ENCODE peak calls at places on chromosomes 16 and 17, in four cellular contexts. Z, S, W and U are unnamed samples.

GRCh38 chr17:50779747-50780363 is 12.5 kb upstream of the ANKRD40CL start:
- DNase-seq in W (no peak), Z (no peak), S (no peak), U (no peak)

GRCh38 chr16:78462261-78463208 is 363.1 kb downstream of the WWOX start:
- DNase-seq in W (peak), Z (no peak), S (no peak), U (no peak)

GRCh38 chr16:47311738-47312505 is 148.9 kb downstream of the ITFG1 start:
- DNase-seq in S (no peak), W (no peak), Z (no peak), U (no peak)

GRCh38 chr16:67030221-67030962 is 1.4 kb downstream of the CBFB start:
- DNase-seq in W (no peak), S (no peak), Z (no peak), U (no peak)

GRCh38 chr17:8162997-8163977 is 539 bp upstream of the VAMP2 start:
- DNase-seq in Z (no peak), S (no peak), W (no peak), U (no peak)

GRCh38 chr16:4561565-4561964 is 5.4 kb downstream of the C16orf96 start:
- DNase-seq in W (no peak), S (no peak), Z (no peak), U (peak)

GRCh38 chr17:50129946-50130777 is at the start of gene SAMD14:
- DNase-seq in S (no peak), W (peak), Z (no peak), U (peak)

GRCh38 chr17:50425682-50426471 is at the start of gene ACSF2:
- DNase-seq in S (no peak), Z (peak), W (peak), U (peak)

GRCh38 chr16:56360117-56361008 is 65.0 kb downstream of the AMFR start:
- DNase-seq in Z (no peak), W (no peak), S (no peak), U (no peak)

GRCh38 chr16:69871708-69872107 is 79.4 kb upstream of the CLEC18A start:
- DNase-seq in W (no peak), Z (no peak), S (no peak), U (no peak)

GRCh38 chr17:5587431-5588032 is 3.2 kb upstream of the NLRP1 start:
- DNase-seq in Z (peak), S (peak), W (peak), U (peak)

DNA sequence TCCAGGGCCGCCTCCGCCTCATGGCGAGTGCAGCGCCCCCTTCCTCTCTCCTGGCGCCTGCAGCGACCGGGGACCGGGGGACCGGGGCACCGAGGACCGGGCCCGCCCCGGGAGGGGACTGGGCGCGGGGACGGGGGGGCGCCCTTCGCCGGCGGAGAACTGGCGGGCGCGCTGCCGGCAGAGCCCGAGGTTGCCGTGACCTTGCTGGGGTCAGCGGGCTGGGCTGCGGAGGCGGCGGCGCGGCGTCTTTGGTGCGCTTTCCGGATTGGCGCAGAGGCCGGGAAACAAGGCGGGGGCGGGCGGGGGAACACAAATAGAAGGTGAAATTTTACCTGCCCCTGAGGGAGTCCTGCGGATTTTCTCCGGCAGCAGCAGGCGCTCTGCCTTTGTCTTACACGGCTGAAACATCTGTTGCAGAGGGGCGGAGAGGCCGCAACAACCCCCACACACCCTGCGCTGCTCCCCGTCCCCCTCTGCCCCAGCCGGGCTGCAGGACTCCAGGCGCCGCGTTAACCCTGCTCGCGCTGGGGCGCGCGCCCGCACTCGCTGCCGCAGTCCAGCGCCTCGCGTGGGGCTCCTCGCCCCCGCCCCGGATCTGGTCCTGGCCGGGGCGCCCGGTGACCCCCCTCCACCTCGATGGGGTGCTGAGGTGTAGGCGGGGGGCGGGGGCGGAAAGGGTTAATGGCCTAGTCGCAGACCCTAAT is 53.5 kb downstream of the SREBF1 start:
- DNase-seq in Z (peak), W (peak), S (no peak), U (peak)
- TF ChIP-seq CTCF in Z (no peak), W (no peak), S (no peak), U (peak)

GRCh38 chr17:43146649-43147048 is 21.5 kb upstream of the BRCA1 start:
- DNase-seq in Z (no peak), W (no peak), S (no peak), U (no peak)
- TF ChIP-seq CTCF in Z (no peak), W (no peak), S (no peak), U (no peak)

GRCh38 chr16:2029350-2029749 is 2.6 kb downstream of the NHERF2 start:
- DNase-seq in Z (peak), S (no peak), W (no peak), U (no peak)

GRCh38 chr16:2027024-2028010 is 615 bp downstream of the NHERF2 start:
- DNase-seq in W (no peak), S (no peak), Z (peak), U (no peak)

GRCh38 chr16:2026461-2027023 is at the start of gene NHERF2:
- DNase-seq in Z (peak), S (no peak), W (peak), U (no peak)

GRCh38 chr16:2028620-2029220 is 2.0 kb downstream of the NHERF2 start:
- DNase-seq in Z (no peak), W (no peak), S (no peak), U (no peak)

GRCh38 chr16:2028146-2028545 is 1.4 kb downstream of the NHERF2 start:
- DNase-seq in S (no peak), Z (no peak), W (no peak), U (no peak)
- TF ChIP-seq CTCF in S (no peak), Z (no peak), W (no peak), U (no peak)

GRCh38 chr17:44409309-44410028 is 20.0 kb upstream of the ITGA2B start:
- DNase-seq in Z (no peak), W (no peak), S (no peak), U (no peak)
- TF ChIP-seq CTCF in Z (no peak), W (no peak), S (no peak), U (peak)

GRCh38 chr16:53859995-53860540 is 156.1 kb downstream of the FTO start:
- DNase-seq in Z (no peak), W (no peak), S (no peak), U (no peak)
- TF ChIP-seq CTCF in Z (no peak), W (no peak), S (no peak), U (no peak)

DNA sequence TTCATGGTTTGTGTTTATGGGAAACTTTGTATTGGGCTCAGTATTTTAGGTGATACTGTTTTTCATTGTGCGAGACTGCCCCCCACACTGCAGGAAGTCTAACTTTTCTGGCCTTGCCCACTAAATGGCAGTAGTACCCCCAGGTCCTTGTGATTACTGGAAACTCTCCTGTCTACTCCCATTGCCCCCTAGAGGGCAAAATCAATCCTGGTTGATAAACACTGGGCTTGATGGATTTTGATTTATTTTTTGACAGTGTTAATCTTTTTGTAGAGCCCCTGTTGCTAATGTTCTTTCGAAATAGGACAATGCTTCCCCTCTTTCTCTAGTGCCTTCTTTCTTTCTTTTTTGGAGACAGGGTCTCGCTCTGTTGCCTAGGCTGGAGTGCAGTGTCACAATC is 15.5 kb downstream of the METTL9 start:
- DNase-seq in S (no peak), W (no peak), Z (no peak), U (no peak)
- TF ChIP-seq CTCF in S (peak), W (no peak), Z (no peak), U (no peak)

GRCh38 chr17:39872700-39873099 is 4.7 kb downstream of the ZPBP2 start:
- DNase-seq in S (peak), Z (no peak), W (no peak), U (no peak)
- TF ChIP-seq CTCF in S (peak), Z (peak), W (no peak), U (no peak)

DNA sequence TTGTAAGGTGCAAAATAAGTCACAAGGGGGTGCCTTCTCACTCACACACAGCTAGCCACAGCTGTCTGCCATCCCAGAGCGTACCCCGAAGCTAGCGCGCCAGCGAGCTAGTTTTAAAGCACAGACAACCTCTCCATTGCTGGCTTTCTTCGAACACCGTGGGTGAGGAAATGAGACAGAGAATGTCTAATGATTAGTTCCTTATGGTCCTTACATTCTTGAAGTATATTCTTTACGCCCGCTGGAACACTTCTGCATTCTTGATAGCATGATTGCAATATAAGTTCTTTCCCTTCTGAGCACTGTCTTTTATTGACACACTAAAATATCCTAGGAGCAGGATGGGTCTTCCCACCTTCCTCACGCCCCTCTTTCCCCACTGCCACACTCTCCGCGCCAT is 251.2 kb downstream of the NTN1 start:
- DNase-seq in Z (no peak), S (no peak), W (no peak), U (no peak)
- TF ChIP-seq CTCF in Z (no peak), S (no peak), W (no peak), U (no peak)

DNA sequence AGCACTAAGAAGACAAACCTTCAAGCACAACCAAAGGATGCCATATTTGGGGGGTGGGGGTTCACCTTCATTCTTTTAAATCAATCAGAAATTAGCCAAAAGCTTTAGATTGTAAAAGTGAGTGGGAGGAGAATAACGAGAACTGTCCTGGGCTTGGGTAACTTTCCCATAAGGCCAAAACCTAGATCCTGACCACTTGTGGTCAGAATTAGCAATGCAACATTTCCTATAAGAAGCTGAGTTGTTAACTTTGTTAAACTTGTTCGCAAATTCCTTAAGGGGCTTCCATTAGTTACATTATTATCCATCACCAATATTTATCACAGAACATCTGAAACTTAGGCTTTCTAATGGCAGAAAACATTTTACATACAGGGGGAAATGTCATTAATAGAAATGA is 25.1 kb downstream of the STAT5B start:
- DNase-seq in Z (no peak), W (no peak), S (no peak), U (no peak)
- TF ChIP-seq CTCF in Z (no peak), W (no peak), S (peak), U (peak)